ENCODE peak calls at places on chromosomes 13 and 19, in four cellular contexts. U is GM12878, Z is K562, M is HepG2. K is an unnamed sample.

GRCh38 chr13:98563071-98563470 is 13.8 kb downstream of the STK24 start:
- DNase-seq in Z (no peak), M (no peak), U (no peak), K (no peak)

GRCh38 chr13:67226686-67227085 is 3.5 kb downstream of the PCDH9 start:
- DNase-seq in M (no peak), Z (no peak), U (no peak), K (no peak)

GRCh38 chr13:112869202-112870061 is 99.6 kb upstream of the MCF2L start:
- DNase-seq in Z (no peak), M (no peak), U (no peak), K (no peak)

GRCh38 chr13:91100944-91101343 is 246.5 kb upstream of the MIR17HG start:
- DNase-seq in U (no peak), M (no peak), Z (no peak), K (no peak)

GRCh38 chr13:33787051-33787591 is 30.8 kb upstream of the RFC3 start:
- DNase-seq in Z (no peak), U (peak; percentile 33), M (no peak), K (no peak)

GRCh38 chr19:13260883-13261653 is 110.9 kb downstream of the IER2 start:
- DNase-seq in M (no peak), U (peak; percentile 79), Z (peak; percentile 36), K (peak; percentile 58)

GRCh38 chr19:23075031-23075733 is 41.6 kb upstream of the ZNF730 start:
- DNase-seq in Z (peak; percentile 20), M (no peak), U (no peak), K (no peak)

GRCh38 chr13:65914707-65915106 is 1315.4 kb downstream of the PCDH9 start:
- DNase-seq in U (no peak), Z (no peak), M (no peak), K (no peak)

GRCh38 chr13:38871275-38871674 is 119.4 kb downstream of the STOML3 start:
- DNase-seq in Z (no peak), U (no peak), M (peak; percentile 36), K (no peak)

GRCh38 chr19:38538793-38539528 is 78.8 kb downstream of the MAP4K1 start:
- DNase-seq in Z (no peak), M (no peak), U (no peak), K (no peak)

GRCh38 chr13:104750377-104750776 is 1684.2 kb upstream of the SLC10A2 start:
- DNase-seq in Z (no peak), M (no peak), U (no peak), K (no peak)

GRCh38 chr13:48975101-48975925 is at the start of gene FNDC3A:
- DNase-seq in Z (peak; percentile 71), U (no peak), M (peak; percentile 47), K (peak; percentile 44)

GRCh38 chr19:1252221-1252817 is 3.9 kb downstream of the MIDN start:
- DNase-seq in Z (no peak), M (no peak), U (no peak), K (no peak)

GRCh38 chr19:40721140-40721486 is 4.2 kb downstream of the ITPKC start:
- DNase-seq in M (no peak), U (no peak), Z (no peak), K (no peak)

GRCh38 chr13:49545661-49546060 is 39.7 kb downstream of the RCBTB1 start:
- DNase-seq in M (no peak), Z (no peak), U (no peak), K (no peak)

GRCh38 chr19:34171539-34171876 is 796 bp upstream of the LSM14A start:
- DNase-seq in Z (no peak), U (peak; percentile 51), M (no peak), K (no peak)

GRCh38 chr19:29881386-29881785 is 60.7 kb upstream of the URI1 start:
- DNase-seq in U (no peak), M (no peak), Z (no peak), K (no peak)

GRCh38 chr19:56403261-56403660 is 871 bp upstream of the ZNF583 start:
- DNase-seq in Z (no peak), M (no peak), U (no peak), K (no peak)

GRCh38 chr13:97067342-97067895 is 73.1 kb upstream of the OXGR1 start:
- DNase-seq in Z (no peak), U (no peak), M (no peak), K (no peak)

GRCh38 chr19:5953680-5954213 is 24.2 kb downstream of the RANBP3 start:
- DNase-seq in M (no peak), U (no peak), Z (peak; percentile 41), K (no peak)

GRCh38 chr19:13629687-13630357 is 123.5 kb upstream of the CACNA1A start:
- DNase-seq in Z (no peak), U (no peak), M (no peak), K (no peak)

GRCh38 chr13:46206138-46206537 is 5.6 kb upstream of the LRRC63 start:
- DNase-seq in U (no peak), M (no peak), Z (no peak), K (no peak)

GRCh38 chr13:46202956-46203355 is 8.8 kb upstream of the LRRC63 start:
- DNase-seq in U (no peak), M (no peak), Z (no peak), K (no peak)

GRCh38 chr13:46197299-46197975 is 14.3 kb upstream of the LRRC63 start:
- DNase-seq in Z (no peak), M (no peak), U (no peak), K (no peak)

GRCh38 chr13:46198794-46199193 is 12.9 kb upstream of the LRRC63 start:
- DNase-seq in M (no peak), Z (no peak), U (no peak), K (no peak)

DNA sequence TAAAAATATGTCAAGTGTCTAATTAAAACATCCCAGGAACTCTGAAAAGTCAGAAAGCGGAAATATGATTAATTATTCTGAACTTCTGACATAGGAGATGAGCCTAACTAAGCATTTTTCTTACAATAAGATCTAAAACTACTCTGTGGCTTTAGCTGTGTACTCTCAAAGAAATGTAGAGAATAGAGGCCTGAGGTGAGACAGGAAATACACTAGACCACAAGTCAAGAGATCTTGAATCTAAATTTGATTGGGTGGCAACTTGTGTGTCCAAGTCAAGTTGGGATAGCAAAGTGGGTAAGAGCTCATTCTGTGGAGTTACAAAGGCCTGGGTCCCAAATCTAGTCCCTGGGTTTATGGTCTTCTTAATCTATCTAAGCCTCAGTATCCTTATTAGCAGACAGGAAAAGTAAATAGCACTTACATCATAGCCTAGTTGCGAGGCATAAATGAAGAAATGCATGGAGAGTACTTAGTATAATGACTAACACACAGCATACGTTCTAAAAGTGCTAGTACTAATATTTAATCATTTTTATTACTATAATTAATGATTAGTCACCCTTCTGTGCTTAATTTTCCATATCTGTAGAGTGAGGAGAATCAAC is 9.4 kb upstream of the LRRC63 start:
- DNase-seq in Z (no peak), U (no peak), M (no peak), K (no peak)
- TF ChIP-seq MYC in Z (no peak), U (no peak), M (no peak), K (no peak)

GRCh38 chr19:42233638-42234292 is 8.6 kb downstream of the GSK3A start:
- DNase-seq in U (no peak), Z (no peak), M (no peak), K (no peak)
- TF ChIP-seq CHD2 in U (no peak), Z (no peak), M (no peak), K (no peak)

GRCh38 chr19:45876411-45877197 is 9.3 kb downstream of the IRF2BP1 start:
- DNase-seq in M (peak; percentile 77), U (no peak), Z (peak; percentile 80), K (no peak)
- TF ChIP-seq RAD21 in M (peak; percentile 17), U (no peak), Z (no peak), K (no peak)

DNA sequence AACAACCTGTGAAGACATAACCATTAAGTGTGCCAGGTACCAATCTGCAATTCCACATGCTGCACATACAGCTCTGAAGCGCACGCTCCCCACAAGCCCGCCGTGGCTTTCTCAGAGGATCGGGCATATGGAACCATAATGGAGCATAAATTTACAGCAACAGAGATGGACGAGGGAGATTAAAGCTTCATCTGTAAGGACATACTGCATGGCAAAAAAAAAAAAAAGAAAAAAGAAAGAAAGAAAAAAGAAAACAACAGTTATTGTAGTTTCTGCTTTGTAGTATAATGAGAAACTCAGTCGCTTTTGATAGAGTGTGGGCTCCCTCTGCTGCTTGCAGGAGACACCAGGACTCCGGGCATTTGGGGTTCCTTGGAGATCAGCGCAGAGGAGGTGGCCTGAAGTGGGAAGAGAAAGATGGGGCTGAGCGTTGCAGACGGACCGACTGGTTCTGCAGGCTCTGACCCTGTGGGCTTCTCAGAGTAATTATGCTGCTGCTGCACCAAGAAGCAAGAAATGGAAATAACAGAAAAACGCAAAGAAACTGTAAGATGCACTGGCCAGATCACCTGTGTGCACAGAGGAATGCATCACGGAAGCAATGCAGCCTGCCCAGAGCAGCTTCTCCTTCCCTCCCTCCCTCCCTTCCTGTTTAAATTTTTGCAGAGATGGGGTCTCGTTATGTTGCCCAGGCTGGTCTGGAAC is 10.8 kb upstream of the PDCD5 start:
- DNase-seq in M (peak; percentile 62), Z (peak; percentile 36), U (no peak), K (peak; percentile 70)
- TF ChIP-seq MYC in M (no peak), Z (no peak), U (no peak), K (no peak)

GRCh38 chr19:3821857-3822364 is 35.7 kb upstream of the MATK start:
- DNase-seq in M (peak; percentile 20), Z (peak; percentile 91), U (no peak), K (peak; percentile 67)
- TF ChIP-seq CHD2 in M (no peak), Z (no peak), U (no peak), K (no peak)

K was measured in A549.